ENCODE peak calls at places on chromosomes 11 and 22, in four cellular contexts. E, T, K and J are unnamed samples. For H3K4me1, the result is how much of the 10 kb centered on the place peaks cover.

GRCh38 chr22:46515208-46516111 is 22.0 kb downstream of the CELSR1 start:
- DNase-seq in K (no peak), T (no peak), E (no peak), J (no peak)

GRCh38 chr11:298406-299065 is 790 bp downstream of the IFITM5 start:
- DNase-seq in T (peak), E (no peak), K (no peak), J (no peak)

GRCh38 chr22:45640941-45641621 is 30.6 kb upstream of the ATXN10 start:
- DNase-seq in E (no peak), T (no peak), K (no peak), J (no peak)

GRCh38 chr11:71206186-71206585 is 46.2 kb downstream of the SHANK2 start:
- DNase-seq in K (no peak), T (no peak), E (no peak), J (no peak)

GRCh38 chr11:70942593-70942992 is 309.8 kb downstream of the SHANK2 start:
- DNase-seq in K (no peak), E (peak), T (no peak), J (no peak)

GRCh38 chr11:120256178-120256577 is 16.2 kb downstream of the POU2F3 start:
- DNase-seq in K (no peak), T (no peak), E (no peak), J (no peak)

GRCh38 chr11:86205415-86206268 is 38.9 kb upstream of the EED start:
- DNase-seq in E (no peak), T (no peak), K (no peak), J (no peak)

GRCh38 chr11:17400048-17400775 is 11.8 kb upstream of the KCNJ11 start:
- DNase-seq in T (no peak), K (no peak), E (no peak), J (no peak)

GRCh38 chr22:35305525-35306070 is 5.9 kb downstream of the TOM1 start:
- DNase-seq in E (no peak), K (no peak), T (no peak), J (no peak)

GRCh38 chr11:33234397-33235168 is 22.6 kb upstream of the HIPK3 start:
- DNase-seq in T (no peak), E (no peak), K (no peak), J (no peak)

GRCh38 chr22:37905534-37906363 is at the start of gene MICALL1:
- DNase-seq in T (peak), K (peak), E (peak), J (peak)

GRCh38 chr22:38943181-38943580 is 14.2 kb upstream of the APOBEC3A start:
- DNase-seq in E (no peak), T (no peak), K (no peak), J (no peak)

GRCh38 chr11:26187639-26188038 is 144.3 kb upstream of the ANO3 start:
- DNase-seq in K (no peak), T (no peak), E (no peak), J (no peak)

GRCh38 chr22:27198518-27199035 is 541.2 kb downstream of the MIAT start:
- DNase-seq in K (no peak), E (no peak), T (peak), J (no peak)

GRCh38 chr22:33105501-33105911 is 47.3 kb upstream of the SYN3 start:
- DNase-seq in E (no peak), T (no peak), K (no peak), J (no peak)

GRCh38 chr22:49372530-49373288 is 455.0 kb downstream of the BRD1 start:
- DNase-seq in K (no peak), E (peak), T (no peak), J (peak)

GRCh38 chr11:60158666-60159065 is 24.2 kb downstream of the MS4A6A start:
- DNase-seq in K (no peak), E (no peak), T (no peak), J (no peak)

GRCh38 chr11:19344661-19345518 is 104.1 kb upstream of the E2F8 start:
- DNase-seq in T (no peak), K (no peak), E (no peak), J (peak)

GRCh38 chr11:36131719-36132349 is 157.4 kb downstream of the COMMD9 start:
- DNase-seq in K (peak), T (peak), E (peak), J (peak)

GRCh38 chr22:30310881-30311771 is 15.6 kb downstream of the TBC1D10A start:
- DNase-seq in K (peak), E (no peak), T (peak), J (peak)

GRCh38 chr22:37185646-37186227 is 2.3 kb downstream of the C1QTNF6 start:
- DNase-seq in T (no peak), E (no peak), K (no peak), J (no peak)

GRCh38 chr22:32847067-32847491 is 45.6 kb downstream of the TIMP3 start:
- DNase-seq in T (no peak), E (no peak), K (no peak), J (peak)

GRCh38 chr11:3627291-3627690 is 14.5 kb downstream of the ART5 start:
- DNase-seq in K (no peak), E (no peak), T (no peak), J (peak)

GRCh38 chr11:10302744-10303557 is 1.9 kb upstream of the ADM start:
- DNase-seq in K (peak), T (peak), E (peak), J (peak)

GRCh38 chr11:72328366-72329224 is 84.6 kb upstream of the PHOX2A start:
- DNase-seq in T (no peak), E (no peak), K (no peak), J (no peak)

GRCh38 chr22:41257696-41258095 is 17.0 kb upstream of the CHADL start:
- DNase-seq in K (no peak), E (no peak), T (no peak), J (no peak)

GRCh38 chr11:129698212-129698611 is 117.4 kb upstream of the TMEM45B start:
- DNase-seq in E (no peak), T (no peak), K (no peak), J (no peak)

GRCh38 chr22:35530700-35531099 is 9.9 kb upstream of the RASD2 start:
- DNase-seq in E (no peak), T (no peak), K (no peak), J (no peak)

GRCh38 chr11:65884716-65885092 is 3.6 kb downstream of the FIBP start:
- DNase-seq in K (peak), T (peak), E (peak), J (peak)

GRCh38 chr11:18455686-18456372 is at the start of gene LDHAL6A:
- DNase-seq in T (peak), K (no peak), E (no peak), J (no peak)

DNA sequence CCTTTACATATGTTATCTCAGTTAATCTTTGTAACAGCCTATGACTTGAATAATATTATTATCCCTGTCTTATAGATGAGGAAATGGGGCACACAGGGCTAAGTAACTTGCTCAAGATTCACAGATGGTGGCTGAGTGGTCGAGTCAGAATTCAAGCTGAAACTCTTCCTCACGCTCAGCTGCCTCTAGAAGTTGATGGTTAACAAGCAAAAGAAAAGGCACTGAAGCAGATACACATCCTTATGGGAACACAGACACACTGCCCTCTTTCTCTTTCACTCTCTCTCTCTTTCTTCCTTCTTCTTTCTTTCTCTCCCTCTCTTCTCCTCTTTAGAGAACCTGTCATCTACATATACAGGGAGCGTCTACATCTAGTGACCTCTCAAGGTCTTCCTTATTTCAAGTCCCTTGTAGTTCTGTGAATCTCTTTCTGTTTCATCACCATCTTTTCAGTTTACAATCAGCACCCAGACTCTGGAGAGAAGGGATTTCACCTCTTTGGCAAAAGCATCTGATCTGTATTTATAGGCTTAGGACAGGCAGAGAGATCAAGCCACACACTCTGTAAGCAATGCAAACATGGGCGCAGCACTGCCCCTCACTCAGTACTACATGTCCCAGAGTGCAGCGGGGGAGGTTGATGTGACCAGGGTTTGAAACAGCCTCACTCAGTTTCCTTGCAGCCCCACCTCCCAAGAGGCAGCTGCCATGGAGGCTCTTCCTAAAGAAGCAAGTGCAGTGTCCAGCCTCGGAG is 75.7 kb downstream of the GRAMD1B start:
- DNase-seq in E (no peak), K (no peak), T (no peak), J (no peak)
- H3K27ac ChIP-seq in E (no peak), K (no peak), T (no peak), J (no peak)

DNA sequence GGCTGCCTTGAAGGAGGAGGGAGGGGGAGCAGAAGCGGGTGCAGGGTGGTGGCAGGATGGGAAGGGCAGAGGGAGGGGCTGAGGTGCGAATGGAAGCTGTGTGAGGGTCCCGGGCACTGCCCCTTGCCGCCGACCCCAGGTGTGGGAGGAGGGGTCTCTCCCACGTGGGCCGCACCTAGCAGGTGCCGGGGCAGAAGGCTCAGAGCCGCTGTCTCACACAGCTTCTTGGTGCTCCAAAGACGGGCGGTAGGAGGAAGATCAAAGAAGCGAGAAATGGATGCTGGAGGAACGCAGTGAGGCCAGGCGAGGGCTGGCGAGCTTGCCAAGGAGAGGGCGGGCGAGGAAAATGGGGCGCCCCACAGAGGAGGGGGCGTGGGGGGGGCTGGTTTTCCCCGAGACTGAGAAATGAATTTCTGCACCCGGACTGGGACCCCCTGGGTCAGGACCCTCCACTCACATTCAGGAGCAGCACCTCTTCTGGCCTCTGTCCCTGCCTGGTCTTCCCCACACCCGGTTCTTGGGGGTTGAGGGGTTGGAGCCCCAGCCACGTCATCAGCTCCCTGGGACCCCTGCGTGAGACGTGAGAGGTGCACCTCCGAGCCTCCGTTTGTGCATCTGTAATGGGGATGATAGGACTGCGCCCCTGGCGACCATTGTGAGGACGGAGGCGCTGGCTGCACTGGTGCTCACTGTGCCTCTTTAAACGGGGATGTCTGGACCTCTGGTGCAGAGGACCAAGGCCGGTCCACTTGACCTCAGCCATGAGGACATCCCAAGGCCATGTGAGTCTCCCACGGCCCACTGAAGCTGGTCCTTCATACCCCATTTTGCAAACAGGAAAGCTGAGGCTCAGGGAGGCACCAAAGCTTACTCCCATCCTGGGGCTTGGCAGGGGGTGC is 16.8 kb downstream of the LSP1 start:
- DNase-seq in T (no peak), E (peak), K (no peak), J (no peak)
- TF ChIP-seq CTCF in T (no peak), E (peak), K (no peak), J (peak)

GRCh38 chr11:64869571-64870175 is 8.7 kb downstream of the EHD1 start:
- DNase-seq in K (no peak), E (peak), T (no peak), J (peak)
- H3K4me1 ChIP-seq in K (half or more), E (under half), T (under half), J (half or more)

DNA sequence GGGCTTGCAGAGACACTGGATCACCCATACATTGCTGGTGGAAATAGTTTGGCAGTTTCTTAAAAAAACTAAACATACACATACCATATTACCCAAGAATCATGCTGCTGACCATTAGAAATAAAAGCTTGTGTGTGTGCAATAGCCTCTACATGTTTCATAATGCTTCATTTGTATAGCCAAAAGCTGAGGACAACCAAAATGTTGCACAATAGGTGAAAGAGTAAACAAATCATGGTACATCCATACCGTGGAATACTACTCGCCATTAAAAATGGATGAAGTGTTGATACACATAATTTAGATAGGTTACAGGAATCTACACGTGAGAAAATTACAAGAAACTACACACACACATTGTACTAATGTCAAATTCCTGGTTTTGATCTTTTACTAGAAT is 6.5 kb downstream of the KBTBD3 start:
- DNase-seq in K (no peak), T (no peak), E (no peak), J (no peak)
- H3K27ac ChIP-seq in K (no peak), T (no peak), E (no peak), J (no peak)

GRCh38 chr11:7899418-7899817 is 31.6 kb downstream of the OR10A6 start:
- DNase-seq in K (no peak), E (no peak), T (no peak), J (no peak)

GRCh38 chr11:7898666-7899283 is 32.3 kb downstream of the OR10A6 start:
- DNase-seq in E (no peak), K (no peak), T (no peak), J (no peak)

GRCh38 chr11:7901319-7901854 is 29.7 kb downstream of the OR10A6 start:
- DNase-seq in T (no peak), K (no peak), E (no peak), J (no peak)

GRCh38 chr11:7903940-7904339 is 27.1 kb downstream of the OR10A6 start:
- DNase-seq in K (no peak), T (no peak), E (no peak), J (no peak)

GRCh38 chr11:7900686-7901085 is 30.4 kb downstream of the OR10A6 start:
- DNase-seq in E (no peak), K (no peak), T (no peak), J (no peak)
- TF ChIP-seq CTCF in E (no peak), K (no peak), T (no peak), J (no peak)

GRCh38 chr11:114062272-114062671 is 2.8 kb downstream of the ZBTB16 start:
- DNase-seq in K (no peak), E (no peak), T (no peak), J (no peak)
- H3K4me1 ChIP-seq in K (under half), E (under half), T (under half), J (under half)